ENCODE peak calls at places on chromosomes 6 and 20, in six cellular contexts. K is lung microvascular endothelial cell; X is activated T-cell treated with anti-CD3 and anti-CD28 coated beads, Interleukin-2, amount 50 U/mL, for 48 hours; H is AML-193; F is skeletal muscle cell; Q is ELR. A is an unnamed sample.
A peak's percentile ranks its signal among the peaks of the same experiment; 100 is the strongest.

GRCh38 chr20:57662313-57663240 is 42.4 kb upstream of the ZBP1 start:
- DNase-seq in F (no peak), Q (no peak), H (no peak), X (no peak), K (no peak), A (no peak)

GRCh38 chr6:7152467-7152866 is 44.7 kb downstream of the RREB1 start:
- DNase-seq in X (no peak), H (no peak), Q (no peak), F (no peak), K (no peak), A (no peak)

GRCh38 chr6:170284866-170285469 is 5.9 kb downstream of the DLL1 start:
- DNase-seq in K (no peak), F (no peak), H (no peak), X (no peak), Q (no peak), A (no peak)

GRCh38 chr20:18738055-18738454 is 75.5 kb upstream of the SCP2D1 start:
- DNase-seq in H (no peak), K (no peak), F (no peak), X (no peak), Q (peak; percentile 5), A (no peak)

GRCh38 chr6:116370328-116370716 is 425 bp upstream of the DSE start:
- DNase-seq in K (no peak), H (peak; percentile 8), X (peak; percentile 20), Q (no peak), F (no peak), A (no peak)

GRCh38 chr6:3228046-3228671 is 706 bp upstream of the TUBB2B start:
- DNase-seq in F (no peak), H (no peak), K (no peak), Q (no peak), X (peak; percentile 41), A (peak; percentile 94)

GRCh38 chr6:81382852-81383251 is 369.6 kb downstream of the TENT5A start:
- DNase-seq in K (no peak), Q (no peak), F (no peak), X (no peak), H (no peak), A (no peak)

GRCh38 chr6:39380837-39381534 is 58.5 kb upstream of the KCNK16 start:
- DNase-seq in K (no peak), H (no peak), Q (no peak), F (no peak), X (no peak), A (no peak)

GRCh38 chr6:122730775-122731386 is 48.6 kb upstream of the FABP7 start:
- DNase-seq in Q (peak; percentile 61), K (peak; percentile 41), X (no peak), F (no peak), H (peak; percentile 46), A (peak; percentile 54)

GRCh38 chr20:50540620-50541605 is 30.7 kb downstream of the PTPN1 start:
- DNase-seq in F (no peak), Q (peak; percentile 99), K (peak; percentile 94), X (no peak), H (no peak), A (no peak)

GRCh38 chr6:31065556-31065955 is 46.8 kb downstream of the C6orf15 start:
- DNase-seq in F (no peak), Q (no peak), H (no peak), X (no peak), K (no peak), A (no peak)

GRCh38 chr6:157063176-157063934 is 260.0 kb downstream of the TMEM242 start:
- DNase-seq in F (no peak), K (no peak), H (no peak), X (no peak), Q (peak; percentile 39), A (no peak)

GRCh38 chr20:20396794-20397193 is 28.9 kb downstream of the INSM1 start:
- DNase-seq in X (no peak), H (no peak), K (no peak), Q (no peak), F (no peak), A (no peak)

GRCh38 chr6:142303191-142303564 is 1.4 kb downstream of the ADGRG6 start:
- DNase-seq in K (peak; percentile 42), X (no peak), F (no peak), Q (peak; percentile 17), H (no peak), A (no peak)

GRCh38 chr6:11810039-11810541 is 31.5 kb upstream of the ADTRP start:
- DNase-seq in X (no peak), F (peak; percentile 83), K (peak; percentile 60), H (no peak), Q (peak; percentile 39), A (peak; percentile 94)

GRCh38 chr20:24672886-24673677 is 203.7 kb downstream of the SYNDIG1 start:
- DNase-seq in H (no peak), X (no peak), Q (peak; percentile 93), K (peak; percentile 9), F (peak; percentile 92), A (no peak)

GRCh38 chr6:130852844-130853554 is 25.8 kb downstream of the SMLR1 start:
- DNase-seq in X (no peak), H (no peak), K (no peak), F (no peak), Q (peak; percentile 44), A (no peak)

GRCh38 chr6:72267470-72267869 is 354.4 kb upstream of the KCNQ5 start:
- DNase-seq in F (no peak), X (no peak), H (no peak), Q (no peak), K (no peak), A (no peak)